ENCODE peak calls at places on chromosomes 6 and 20, in six cellular contexts. A, X, S, J, P and U are unnamed samples.

GRCh38 chr6:8633762-8634161 is 198.4 kb upstream of the SLC35B3 start:
- DNase-seq in J (no peak), A (no peak), S (no peak), X (no peak), P (no peak), U (no peak)

GRCh38 chr6:145815351-145815772 is 767 bp upstream of the FBXO30 start:
- DNase-seq in A (peak), J (peak), P (peak), S (peak), X (no peak), U (no peak)

GRCh38 chr6:152697634-152698033 is at the start of gene MYCT1:
- DNase-seq in P (no peak), J (no peak), X (no peak), A (no peak), S (peak), U (no peak)

GRCh38 chr6:79377047-79377446 is 142.6 kb upstream of the HMGN3 start:
- DNase-seq in X (no peak), J (no peak), S (no peak), P (no peak), A (no peak), U (no peak)

GRCh38 chr6:155261146-155261900 is 2.5 kb upstream of the CLDN20 start:
- DNase-seq in J (peak), P (no peak), S (no peak), X (peak), A (peak), U (no peak)

GRCh38 chr6:114430534-114431124 is 87.8 kb upstream of the HS3ST5 start:
- DNase-seq in P (peak), X (peak), A (no peak), J (peak), S (no peak), U (no peak)

GRCh38 chr20:60262967-60263603 is 304.9 kb downstream of the CDH26 start:
- DNase-seq in J (peak), X (peak), S (no peak), A (peak), P (no peak), U (peak)

GRCh38 chr20:31764641-31765305 is 25.7 kb downstream of the TPX2 start:
- DNase-seq in X (no peak), A (no peak), S (peak), P (no peak), J (no peak), U (no peak)

GRCh38 chr6:150897400-150897943 is 32.0 kb downstream of the MTHFD1L start:
- DNase-seq in J (no peak), A (no peak), X (no peak), S (no peak), P (no peak), U (no peak)

GRCh38 chr6:151847064-151847463 is 39.6 kb downstream of the ESR1 start:
- DNase-seq in A (peak), S (peak), P (peak), X (peak), J (peak), U (no peak)

GRCh38 chr20:63223121-63223825 is 7.3 kb upstream of the YTHDF1 start:
- DNase-seq in P (peak), X (peak), J (peak), S (peak), A (peak), U (peak)

GRCh38 chr6:108656834-108657233 is 96.1 kb downstream of the FOXO3 start:
- DNase-seq in A (no peak), P (no peak), J (no peak), S (no peak), X (no peak), U (no peak)

GRCh38 chr6:138052783-138053182 is 54.4 kb downstream of the PERP start:
- DNase-seq in S (no peak), A (no peak), X (no peak), P (no peak), J (no peak), U (no peak)

GRCh38 chr6:53673138-53673801 is 7.7 kb upstream of the KLHL31 start:
- DNase-seq in A (no peak), J (peak), S (peak), X (no peak), P (peak), U (no peak)

GRCh38 chr6:7241709-7242645 is 71.0 kb downstream of the SSR1 start:
- DNase-seq in S (peak), A (no peak), P (peak), X (no peak), J (no peak), U (no peak)

GRCh38 chr20:14055127-14055742 is 59.9 kb downstream of the MACROD2 start:
- DNase-seq in X (peak), A (no peak), P (peak), S (peak), J (peak), U (no peak)

GRCh38 chr6:107977283-107977682 is 19.3 kb upstream of the SEC63 start:
- DNase-seq in P (peak), J (peak), S (peak), X (no peak), A (no peak), U (no peak)

GRCh38 chr20:9935285-9935684 is 96.4 kb upstream of the PAK5 start:
- DNase-seq in A (no peak), P (no peak), S (no peak), J (no peak), X (no peak), U (no peak)

GRCh38 chr6:148757944-148758343 is 11.1 kb downstream of the UST start:
- DNase-seq in S (no peak), X (no peak), P (no peak), A (no peak), J (no peak), U (no peak)

GRCh38 chr6:167328086-167328485 is 3.2 kb downstream of the TTLL2 start:
- DNase-seq in P (no peak), X (no peak), S (no peak), A (no peak), J (no peak), U (no peak)

GRCh38 chr20:46751856-46752255 is 42.4 kb downstream of the SLC2A10 start:
- DNase-seq in P (no peak), S (no peak), X (no peak), J (peak), A (no peak), U (no peak)

GRCh38 chr6:140002406-140003022 is 628.1 kb upstream of the CITED2 start:
- DNase-seq in J (no peak), X (no peak), P (no peak), S (peak), A (no peak), U (no peak)

GRCh38 chr6:137652961-137653697 is 158.9 kb upstream of the OLIG3 start:
- DNase-seq in S (no peak), P (no peak), A (no peak), J (no peak), X (no peak), U (no peak)

GRCh38 chr20:1319462-1319861 is 9.5 kb downstream of the SDCBP2 start:
- DNase-seq in S (no peak), J (no peak), P (no peak), A (no peak), X (no peak), U (no peak)

GRCh38 chr6:151067684-151068596 is 171.8 kb upstream of the AKAP12 start:
- DNase-seq in J (no peak), X (no peak), S (peak), P (peak), A (no peak), U (no peak)

GRCh38 chr20:52294106-52294628 is 102.6 kb upstream of the ZFP64 start:
- DNase-seq in X (no peak), A (no peak), J (no peak), P (peak), S (no peak), U (no peak)

GRCh38 chr6:132964868-132965382 is 150.6 kb downstream of the RPS12 start:
- DNase-seq in X (no peak), J (no peak), S (peak), P (no peak), A (no peak), U (no peak)

GRCh38 chr20:61252601-61253263 is 671 bp downstream of the CDH4 start:
- DNase-seq in X (no peak), A (no peak), J (no peak), P (peak), S (peak), U (peak)

GRCh38 chr6:82704048-82704447 is 340.4 kb downstream of the TPBG start:
- DNase-seq in J (no peak), X (no peak), S (no peak), A (no peak), P (no peak), U (no peak)

GRCh38 chr6:168208854-168209253 is 110.7 kb downstream of the DACT2 start:
- DNase-seq in P (no peak), A (peak), X (no peak), J (peak), S (no peak), U (peak)

GRCh38 chr6:157210954-157211353 is 112.4 kb downstream of the TMEM242 start:
- DNase-seq in A (no peak), P (no peak), J (no peak), S (no peak), X (no peak), U (no peak)

GRCh38 chr6:167444602-167445346 is 119.9 kb downstream of the TTLL2 start:
- DNase-seq in X (no peak), S (no peak), A (no peak), P (no peak), J (peak), U (no peak)

GRCh38 chr20:61654726-61655125 is 402.7 kb downstream of the CDH4 start:
- DNase-seq in J (no peak), S (no peak), X (no peak), A (no peak), P (no peak), U (no peak)

GRCh38 chr20:11337361-11338130 is 580.1 kb upstream of the BTBD3 start:
- DNase-seq in S (no peak), X (no peak), P (no peak), A (no peak), J (peak), U (no peak)

GRCh38 chr6:37965964-37966676 is 146.6 kb downstream of the ZFAND3 start:
- DNase-seq in X (no peak), P (no peak), A (no peak), S (peak), J (no peak), U (no peak)

GRCh38 chr6:46210294-46210693 is 39.5 kb upstream of the ENPP5 start:
- DNase-seq in X (no peak), P (no peak), S (no peak), A (no peak), J (no peak), U (no peak)

GRCh38 chr6:46203388-46203787 is 32.6 kb upstream of the ENPP5 start:
- DNase-seq in X (no peak), A (no peak), S (no peak), J (no peak), P (no peak), U (no peak)

GRCh38 chr6:46204880-46205650 is 34.3 kb upstream of the ENPP5 start:
- DNase-seq in P (no peak), J (no peak), X (no peak), S (no peak), A (no peak), U (no peak)

GRCh38 chr6:46208303-46208702 is 37.5 kb upstream of the ENPP5 start:
- DNase-seq in A (no peak), X (no peak), J (no peak), P (no peak), S (no peak), U (no peak)

DNA sequence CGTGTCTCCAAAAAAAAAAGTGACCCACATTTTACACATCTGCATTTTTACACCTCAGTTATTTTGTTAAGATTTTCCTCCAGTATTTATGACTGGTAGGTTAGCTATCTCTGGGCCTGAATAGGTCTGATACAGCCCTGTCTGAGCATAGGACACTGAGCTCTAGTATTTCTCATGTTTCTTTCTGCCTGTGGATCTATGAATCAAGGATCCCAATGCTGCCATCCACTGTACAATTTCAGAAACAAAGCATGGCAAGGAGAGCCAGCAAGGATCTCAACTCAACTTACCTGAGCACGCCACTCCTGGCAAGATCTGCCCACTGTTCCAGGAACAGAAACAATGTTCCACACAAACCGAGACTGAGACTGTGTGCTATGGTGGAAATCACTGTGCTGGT is 36.4 kb upstream of the ENPP5 start:
- DNase-seq in J (no peak), X (no peak), S (no peak), A (no peak), P (no peak), U (no peak)
- H2BK15ac ChIP-seq in J (no peak), X (no peak), S (no peak), A (no peak), P (no peak), U (no peak)

GRCh38 chr6:921400-921799 is 228.5 kb upstream of the EXOC2 start:
- DNase-seq in J (no peak), X (no peak), A (no peak), P (no peak), S (no peak), U (no peak)
- H2BK15ac ChIP-seq in J (no peak), X (no peak), A (no peak), P (no peak), S (no peak), U (no peak)

DNA sequence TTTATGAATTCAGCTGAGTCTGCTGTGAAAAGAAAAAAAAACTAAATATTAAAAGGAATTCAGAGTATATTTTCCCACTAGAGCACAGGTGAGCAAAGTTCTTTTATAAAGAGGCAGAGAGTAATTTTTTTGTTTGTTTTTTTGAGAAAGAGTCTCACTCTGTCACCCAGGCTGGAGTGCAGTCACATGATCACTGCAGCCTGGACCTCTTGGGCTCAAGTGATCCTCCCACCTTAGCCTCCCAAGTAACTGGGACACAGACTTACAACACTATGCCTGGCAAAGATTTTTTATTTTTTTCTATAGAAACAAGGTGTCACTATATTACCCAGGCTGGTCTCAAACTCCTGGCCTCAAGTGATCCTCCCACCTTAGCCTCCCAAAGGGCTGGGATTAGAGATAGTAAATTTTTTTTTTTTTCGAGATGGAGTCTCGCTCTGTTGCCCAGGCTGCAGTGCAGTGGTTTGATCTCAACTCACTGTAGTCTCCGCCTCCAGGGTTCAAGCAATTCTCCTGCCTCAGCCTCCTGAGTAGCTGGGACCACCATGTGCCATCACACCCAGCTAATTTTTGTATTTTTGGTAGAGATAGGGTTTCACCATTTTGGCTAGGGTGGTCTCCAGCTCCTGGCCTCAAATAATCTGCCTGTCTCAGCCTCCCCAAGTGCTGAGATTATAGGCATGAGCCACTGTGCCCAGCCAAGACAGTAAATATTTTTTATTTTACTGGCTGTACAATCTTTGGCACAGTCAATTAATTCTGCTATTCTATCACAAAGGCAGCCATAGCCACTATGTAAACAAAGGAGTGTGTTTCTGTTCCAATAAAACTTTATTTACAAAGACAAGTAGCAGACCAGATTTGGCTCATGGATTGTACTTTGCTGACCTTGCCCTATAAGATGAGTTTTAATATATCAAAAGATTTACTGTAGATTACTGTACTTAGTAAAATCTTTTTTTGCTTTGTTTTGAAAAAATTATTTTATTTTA is 14.5 kb upstream of the B4GALT5 start:
- DNase-seq in X (no peak), S (no peak), J (no peak), P (no peak), A (no peak), U (no peak)
- H2BK15ac ChIP-seq in X (no peak), S (no peak), J (no peak), P (no peak), A (no peak), U (no peak)

DNA sequence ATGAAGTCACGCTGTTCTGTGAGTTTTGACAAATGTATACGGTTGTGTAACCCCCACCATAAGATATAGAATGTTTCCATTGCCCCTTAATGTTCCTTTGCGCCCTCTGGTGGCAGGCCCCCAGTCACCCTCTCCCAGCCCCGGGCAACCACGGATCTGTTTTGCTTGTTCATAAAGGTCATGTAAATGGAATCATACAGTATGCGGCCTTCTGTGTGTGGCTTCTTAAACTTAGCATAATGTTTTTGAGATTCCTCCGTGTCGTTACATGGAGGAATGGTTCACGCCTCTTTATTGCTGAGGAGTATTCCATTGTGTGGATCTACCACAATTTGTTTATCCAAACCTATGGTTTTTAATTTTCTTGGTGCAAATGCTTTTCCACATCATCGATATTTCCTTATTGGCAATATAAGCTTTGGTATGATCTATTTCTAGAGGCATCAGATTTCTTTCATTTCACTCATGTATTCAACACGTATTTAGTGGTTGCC is 28.4 kb downstream of the LYRM2 start:
- DNase-seq in P (peak), S (peak), J (peak), A (peak), X (peak), U (no peak)
- H2BK15ac ChIP-seq in P (no peak), S (no peak), J (no peak), A (no peak), X (no peak), U (no peak)

GRCh38 chr6:144297498-144298166 is 12.5 kb downstream of the UTRN start:
- DNase-seq in S (no peak), X (no peak), J (no peak), A (no peak), P (no peak), U (no peak)

GRCh38 chr6:144294016-144294415 is 8.9 kb downstream of the UTRN start:
- DNase-seq in J (no peak), X (no peak), S (peak), P (peak), A (no peak), U (no peak)

GRCh38 chr6:144295981-144296767 is 11.0 kb downstream of the UTRN start:
- DNase-seq in X (no peak), S (no peak), P (no peak), A (no peak), J (no peak), U (no peak)

GRCh38 chr6:144296973-144297372 is 11.8 kb downstream of the UTRN start:
- DNase-seq in S (no peak), A (no peak), J (no peak), X (no peak), P (no peak), U (no peak)

DNA sequence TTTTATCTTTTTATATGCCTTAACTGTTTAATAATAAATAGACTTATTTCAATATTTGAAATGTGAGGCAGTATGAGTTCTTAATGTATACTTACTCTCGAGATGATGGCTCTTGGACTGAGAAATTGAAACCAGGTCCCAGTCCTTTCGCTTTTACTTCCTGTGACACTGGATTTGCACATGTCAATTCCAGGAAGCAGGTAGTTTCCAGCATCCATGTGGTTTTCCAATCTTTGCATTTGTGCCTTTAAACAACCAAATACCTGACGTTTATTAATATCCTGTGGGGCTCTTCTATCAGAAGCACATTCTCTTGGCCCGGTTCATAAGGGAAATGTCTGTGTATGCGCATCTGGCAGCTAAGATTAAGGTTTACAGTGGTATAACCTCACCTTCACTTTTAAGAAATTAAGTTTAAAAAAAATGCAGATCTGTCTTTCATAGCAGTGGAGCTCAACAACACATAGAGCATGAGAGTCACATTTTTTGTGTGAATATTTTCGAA is 13.1 kb downstream of the UTRN start:
- DNase-seq in X (no peak), J (no peak), A (no peak), P (no peak), S (no peak), U (no peak)
- H2BK15ac ChIP-seq in X (no peak), J (no peak), A (no peak), P (no peak), S (no peak), U (no peak)

GRCh38 chr6:41815587-41815986 is 28.1 kb downstream of the TOMM6 start:
- DNase-seq in S (no peak), X (no peak), P (no peak), A (no peak), J (peak), U (no peak)

GRCh38 chr6:41813956-41814355 is 26.5 kb downstream of the TOMM6 start:
- DNase-seq in X (no peak), A (no peak), S (no peak), P (no peak), J (no peak), U (no peak)

GRCh38 chr6:41805830-41806774 is 18.6 kb downstream of the TOMM6 start:
- DNase-seq in J (no peak), S (no peak), X (no peak), A (no peak), P (no peak), U (no peak)

GRCh38 chr6:41813469-41813868 is 26.0 kb downstream of the TOMM6 start:
- DNase-seq in X (no peak), S (no peak), J (no peak), P (no peak), A (no peak), U (no peak)

DNA sequence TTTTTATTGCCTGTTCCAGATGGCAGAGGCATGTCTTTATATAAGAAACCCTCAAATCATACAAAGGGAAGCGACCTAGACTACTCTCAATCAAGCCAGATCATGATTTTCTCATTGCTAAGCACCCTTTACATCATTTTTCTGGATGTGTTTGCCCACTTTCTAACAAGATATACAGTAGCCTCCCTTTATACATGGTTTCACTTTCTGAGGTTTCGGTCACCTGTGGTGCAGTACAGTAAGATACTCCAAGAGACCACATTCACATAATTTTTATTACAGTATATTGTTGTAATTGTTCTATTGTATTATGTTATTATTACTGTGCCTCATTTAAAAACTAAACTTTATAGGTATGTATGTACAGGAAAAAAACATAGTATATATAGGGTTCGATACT is 23.6 kb downstream of the TOMM6 start:
- DNase-seq in A (no peak), P (no peak), J (no peak), S (no peak), X (no peak), U (no peak)
- H2BK15ac ChIP-seq in A (no peak), P (no peak), J (no peak), S (no peak), X (no peak), U (no peak)